ENCODE peak calls at places on chromosomes 16 and 17, in six cellular contexts. O is renal cortical epithelial cell, U is non-pigmented ciliary epithelial cell, Q is HEK293T, Z is PC-3, G is fibroblast of the aortic adventitia. W is an unnamed sample.

GRCh38 chr16:13036600-13036999 is 135.2 kb downstream of the SHISA9 start:
- DNase-seq in O (peak; percentile 56), U (peak; percentile 11), Q (no peak), Z (peak; percentile 44), G (peak; percentile 25), W (peak; percentile 62)

GRCh38 chr16:1784977-1785845 is 2.5 kb downstream of the NUBP2 start:
- DNase-seq in O (no peak), U (no peak), Q (no peak), Z (no peak), G (no peak), W (no peak)

GRCh38 chr17:36696805-36697204 is 95.4 kb downstream of the MRM1 start:
- DNase-seq in O (no peak), U (no peak), Q (no peak), Z (no peak), G (no peak), W (no peak)

GRCh38 chr16:89293276-89294143 is 76.0 kb downstream of the ZNF778 start:
- DNase-seq in O (no peak), U (no peak), Q (no peak), Z (no peak), G (no peak), W (peak; percentile 64)

GRCh38 chr16:46688101-46688656 is 799 bp downstream of the VPS35 start:
- DNase-seq in O (peak; percentile 21), U (no peak), Q (no peak), Z (peak; percentile 45), G (peak; percentile 27), W (no peak)

GRCh38 chr16:83615131-83615530 is 192.6 kb upstream of the HSBP1 start:
- DNase-seq in O (no peak), U (no peak), Q (no peak), Z (no peak), G (no peak), W (no peak)

GRCh38 chr16:66427036-66427446 is at the start of gene BEAN1:
- DNase-seq in O (no peak), U (no peak), Q (peak; percentile 67), Z (peak; percentile 17), G (no peak), W (no peak)

GRCh38 chr16:27402964-27403600 is 1.1 kb downstream of the IL21R start:
- DNase-seq in O (no peak), U (no peak), Q (no peak), Z (no peak), G (no peak), W (no peak)

GRCh38 chr16:72099377-72099818 is 5.8 kb downstream of the DHX38 start:
- DNase-seq in O (peak; percentile 52), U (peak; percentile 8), Q (peak; percentile 70), Z (peak; percentile 63), G (peak; percentile 64), W (peak; percentile 81)

GRCh38 chr17:35543856-35544255 is 6.4 kb upstream of the SLFN12L start:
- DNase-seq in O (no peak), U (no peak), Q (no peak), Z (peak; percentile 20), G (no peak), W (no peak)

GRCh38 chr17:42553866-42554249 is 1.1 kb downstream of the HSD17B1 start:
- DNase-seq in O (no peak), U (no peak), Q (no peak), Z (peak; percentile 32), G (no peak), W (peak; percentile 17)

GRCh38 chr17:48624544-48625501 is 1.3 kb downstream of the HOXB9 start:
- DNase-seq in O (no peak), U (no peak), Q (no peak), Z (peak; percentile 57), G (no peak), W (no peak)

GRCh38 chr16:72241930-72242329 is 70.0 kb upstream of the PMFBP1 start:
- DNase-seq in O (peak; percentile 44), U (peak; percentile 19), Q (peak; percentile 63), Z (peak; percentile 62), G (peak; percentile 73), W (peak; percentile 38)

GRCh38 chr17:17087424-17088103 is 45.3 kb downstream of the MPRIP start:
- DNase-seq in O (no peak), U (no peak), Q (no peak), Z (no peak), G (no peak), W (no peak)

GRCh38 chr16:80666378-80667257 is 125.8 kb downstream of the DYNLRB2 start:
- DNase-seq in O (no peak), U (no peak), Q (no peak), Z (no peak), G (no peak), W (no peak)

GRCh38 chr16:90042946-90043514 is 23.8 kb upstream of the DBNDD1 start:
- DNase-seq in O (no peak), U (no peak), Q (no peak), Z (no peak), G (no peak), W (no peak)

GRCh38 chr17:65261682-65262636 is 124.8 kb downstream of the RGS9 start:
- DNase-seq in O (peak; percentile 55), U (no peak), Q (no peak), Z (peak; percentile 50), G (peak; percentile 45), W (no peak)

GRCh38 chr16:84741351-84741791 is 41.6 kb downstream of the USP10 start:
- DNase-seq in O (peak; percentile 62), U (no peak), Q (no peak), Z (peak; percentile 33), G (peak; percentile 48), W (no peak)

GRCh38 chr16:74019608-74020007 is 277.0 kb upstream of the PSMD7 start:
- DNase-seq in O (no peak), U (no peak), Q (no peak), Z (no peak), G (no peak), W (no peak)

GRCh38 chr16:11914759-11915643 is 755 bp downstream of the GSPT1 start:
- DNase-seq in O (no peak), U (no peak), Q (peak; percentile 24), Z (peak; percentile 23), G (peak; percentile 46), W (peak; percentile 18)

GRCh38 chr16:27624154-27625049 is 74.5 kb downstream of the KATNIP start:
- DNase-seq in O (no peak), U (no peak), Q (no peak), Z (no peak), G (no peak), W (no peak)

GRCh38 chr16:89842471-89843408 is 14.5 kb downstream of the SPIRE2 start:
- DNase-seq in O (peak; percentile 63), U (peak; percentile 58), Q (no peak), Z (peak; percentile 63), G (peak; percentile 62), W (peak; percentile 51)

GRCh38 chr16:77234611-77235010 is 35.4 kb downstream of the SYCE1L start:
- DNase-seq in O (peak; percentile 38), U (no peak), Q (no peak), Z (peak; percentile 41), G (no peak), W (no peak)

GRCh38 chr16:35305476-35305875 is 1846.1 kb downstream of the TP53TG3F start:
- DNase-seq in O (no peak), U (no peak), Q (no peak), Z (peak; percentile 26), G (no peak), W (no peak)